ENCODE peak calls at places on chromosomes 1 and 21, in four cellular contexts. N is HEK293T, K is upper lobe of right lung, W is BJ. H is an unnamed sample.

GRCh38 chr1:218942421-218942820 is 231.3 kb upstream of the LYPLAL1 start:
- DNase-seq in N (no peak), K (no peak), W (no peak), H (no peak)

GRCh38 chr1:240475832-240476231 is 136.1 kb downstream of the GREM2 start:
- DNase-seq in K (no peak), N (no peak), W (no peak), H (no peak)

GRCh38 chr1:174060090-174060489 is 37.9 kb upstream of the RC3H1 start:
- DNase-seq in W (no peak), K (no peak), N (no peak), H (no peak)

GRCh38 chr1:108346137-108346536 is 102.3 kb upstream of the NBPF4 start:
- DNase-seq in K (no peak), N (no peak), W (no peak), H (no peak)

GRCh38 chr1:204494281-204495077 is at the start of gene PIK3C2B:
- DNase-seq in N (peak; percentile 92), K (peak; percentile 93), W (no peak), H (peak; percentile 50)

GRCh38 chr1:75412616-75413015 is 198.3 kb downstream of the SLC44A5 start:
- DNase-seq in W (no peak), K (no peak), N (no peak), H (no peak)

GRCh38 chr1:117665523-117666274 is 59.9 kb downstream of the TENT5C start:
- DNase-seq in K (no peak), W (no peak), N (no peak), H (no peak)

GRCh38 chr1:156870734-156871133 is 10.1 kb downstream of the NTRK1 start:
- DNase-seq in K (no peak), W (peak; percentile 57), N (no peak), H (no peak)

GRCh38 chr1:150798509-150798908 is 9.6 kb downstream of the CTSK start:
- DNase-seq in W (no peak), K (no peak), N (no peak), H (no peak)

GRCh38 chr1:32742132-32742947 is 39.8 kb upstream of the SYNC start:
- DNase-seq in K (peak; percentile 71), W (no peak), N (no peak), H (no peak)

GRCh38 chr1:41122148-41122547 is 100.6 kb upstream of the SLFNL1 start:
- DNase-seq in K (no peak), N (no peak), W (no peak), H (no peak)

GRCh38 chr21:15534450-15534886 is 195.3 kb upstream of the USP25 start:
- DNase-seq in W (no peak), N (no peak), K (no peak), H (no peak)

GRCh38 chr1:230867903-230868735 is at the start of gene C1orf198:
- DNase-seq in N (peak; percentile 96), K (peak; percentile 91), W (no peak), H (peak; percentile 45)

GRCh38 chr1:59552001-59552400 is 255.1 kb downstream of the FGGY start:
- DNase-seq in W (no peak), K (no peak), N (no peak), H (no peak)

GRCh38 chr1:31154000-31154631 is 85.6 kb downstream of the NKAIN1 start:
- DNase-seq in K (no peak), N (no peak), W (no peak), H (no peak)

GRCh38 chr1:206141996-206142395 is 24.8 kb upstream of the AVPR1B start:
- DNase-seq in N (no peak), W (no peak), K (no peak), H (no peak)

GRCh38 chr1:18409609-18410237 is 71.0 kb upstream of the KLHDC7A start:
- DNase-seq in K (no peak), W (no peak), N (no peak), H (peak; percentile 94)

GRCh38 chr1:2523191-2523890 is 3.1 kb downstream of the PANK4 start:
- DNase-seq in W (no peak), K (no peak), N (no peak), H (no peak)

GRCh38 chr1:4462831-4463484 is 191.5 kb upstream of the AJAP1 start:
- DNase-seq in W (no peak), N (no peak), K (no peak), H (no peak)

GRCh38 chr1:205256956-205257615 is 29.3 kb downstream of the TMCC2 start:
- DNase-seq in N (no peak), W (no peak), K (no peak), H (no peak)

GRCh38 chr1:5610432-5610831 is 381.8 kb downstream of the NPHP4 start:
- DNase-seq in N (no peak), W (no peak), K (no peak), H (no peak)

GRCh38 chr1:175804556-175804955 is 61.2 kb upstream of the TNR start:
- DNase-seq in N (no peak), W (no peak), K (no peak), H (no peak)

GRCh38 chr21:41321211-41321907 is 4.8 kb downstream of the FAM3B start:
- DNase-seq in W (no peak), K (no peak), N (no peak), H (no peak)

GRCh38 chr1:167186771-167187170 is 33.9 kb upstream of the POU2F1 start:
- DNase-seq in N (no peak), K (no peak), W (no peak), H (no peak)

GRCh38 chr21:16605588-16605987 is 875.8 kb downstream of the USP25 start:
- DNase-seq in W (no peak), N (no peak), K (no peak), H (no peak)

GRCh38 chr1:176051902-176052518 is 155.1 kb downstream of the COP1 start:
- DNase-seq in W (no peak), N (no peak), K (no peak), H (no peak)

GRCh38 chr1:83029050-83029449 is 969.9 kb downstream of the TTLL7 start:
- DNase-seq in W (no peak), N (no peak), K (no peak), H (no peak)

GRCh38 chr1:181011301-181012202 is 11.1 kb downstream of the STX6 start:
- DNase-seq in W (no peak), K (no peak), N (no peak), H (peak; percentile 28)

GRCh38 chr1:154703207-154703606 is 95.2 kb upstream of the ADAR start:
- DNase-seq in N (no peak), W (no peak), K (no peak), H (no peak)

GRCh38 chr1:29504266-29504665 is 267.9 kb downstream of the PTPRU start:
- DNase-seq in W (no peak), K (no peak), N (no peak), H (no peak)

GRCh38 chr1:29264773-29265389 is 28.6 kb downstream of the PTPRU start:
- DNase-seq in K (no peak), N (no peak), W (no peak), H (no peak)

GRCh38 chr1:5403935-5404334 is 588.3 kb downstream of the NPHP4 start:
- DNase-seq in N (no peak), K (no peak), W (no peak), H (no peak)

GRCh38 chr21:44291936-44292811 is 6.5 kb downstream of the AIRE start:
- DNase-seq in K (no peak), N (peak; percentile 59), W (no peak), H (no peak)

GRCh38 chr1:100834779-100835645 is 59.6 kb downstream of the EXTL2 start:
- DNase-seq in K (no peak), W (no peak), N (peak; percentile 58), H (no peak)

GRCh38 chr1:68320349-68320748 is 88.0 kb upstream of the WLS start:
- DNase-seq in K (no peak), W (no peak), N (no peak), H (no peak)

GRCh38 chr1:202317941-202318925 is 23.5 kb downstream of the UBE2T start:
- DNase-seq in W (no peak), K (no peak), N (no peak), H (no peak)

GRCh38 chr1:111204211-111204883 is 3.9 kb upstream of the DENND2D start:
- DNase-seq in K (peak; percentile 94), N (no peak), W (no peak), H (no peak)

GRCh38 chr21:44764319-44765230 is 37.0 kb downstream of the UBE2G2 start:
- DNase-seq in N (no peak), K (peak; percentile 54), W (no peak), H (no peak)

H was measured in DMS79.